ENCODE peak calls at places on chromosome 4, in seven cellular contexts. One of them, this sample, is unnamed.

GRCh38 chr4:160370046-160370445 is 1267.2 kb downstream of the RAPGEF2 start:
- DNase-seq in HepG2: no peak
- DNase-seq in SK-N-SH: no peak
- DNase-seq in GM12892: no peak
- DNase-seq in K562: no peak
- DNase-seq in GM12878: no peak
- DNase-seq in H1: no peak
- DNase-seq in this sample: no peak

GRCh38 chr4:143399113-143399949 is 62.7 kb downstream of the GAB1 start:
- DNase-seq in HepG2: peak
- DNase-seq in SK-N-SH: peak
- DNase-seq in GM12892: no peak
- DNase-seq in K562: peak
- DNase-seq in GM12878: no peak
- DNase-seq in H1: no peak
- DNase-seq in this sample: no peak

GRCh38 chr4:98092833-98093439 is 50.3 kb downstream of the STPG2 start:
- DNase-seq in HepG2: peak
- DNase-seq in SK-N-SH: no peak
- DNase-seq in GM12892: no peak
- DNase-seq in K562: no peak
- DNase-seq in GM12878: no peak
- DNase-seq in H1: no peak
- DNase-seq in this sample: no peak

GRCh38 chr4:158858410-158859189 is 89.8 kb downstream of the FNIP2 start:
- DNase-seq in HepG2: peak
- DNase-seq in SK-N-SH: no peak
- DNase-seq in GM12892: no peak
- DNase-seq in K562: no peak
- DNase-seq in GM12878: no peak
- DNase-seq in H1: no peak
- DNase-seq in this sample: no peak

GRCh38 chr4:73208376-73208775 is 50.2 kb downstream of the ANKRD17 start:
- DNase-seq in HepG2: no peak
- DNase-seq in SK-N-SH: no peak
- DNase-seq in GM12892: no peak
- DNase-seq in K562: no peak
- DNase-seq in GM12878: no peak
- DNase-seq in H1: no peak
- DNase-seq in this sample: no peak

GRCh38 chr4:19472669-19473068 is 779.0 kb upstream of the SLIT2 start:
- DNase-seq in HepG2: no peak
- DNase-seq in SK-N-SH: no peak
- DNase-seq in GM12892: no peak
- DNase-seq in K562: no peak
- DNase-seq in GM12878: no peak
- DNase-seq in H1: no peak
- DNase-seq in this sample: no peak

GRCh38 chr4:145324161-145324560 is 143.8 kb upstream of the OTUD4 start:
- DNase-seq in HepG2: no peak
- DNase-seq in SK-N-SH: no peak
- DNase-seq in GM12892: no peak
- DNase-seq in K562: no peak
- DNase-seq in GM12878: no peak
- DNase-seq in H1: no peak
- DNase-seq in this sample: no peak

GRCh38 chr4:100162027-100162685 is 28.1 kb downstream of the DDIT4L start:
- DNase-seq in HepG2: no peak
- DNase-seq in SK-N-SH: no peak
- DNase-seq in GM12892: no peak
- DNase-seq in K562: no peak
- DNase-seq in GM12878: peak
- DNase-seq in H1: no peak
- DNase-seq in this sample: no peak

GRCh38 chr4:177921715-177922114 is 479.5 kb upstream of the AGA start:
- DNase-seq in HepG2: no peak
- DNase-seq in SK-N-SH: no peak
- DNase-seq in GM12892: no peak
- DNase-seq in K562: no peak
- DNase-seq in GM12878: no peak
- DNase-seq in H1: no peak
- DNase-seq in this sample: no peak

GRCh38 chr4:143097751-143098150 is 87.0 kb upstream of the USP38 start:
- DNase-seq in HepG2: no peak
- DNase-seq in SK-N-SH: no peak
- DNase-seq in GM12892: no peak
- DNase-seq in K562: no peak
- DNase-seq in GM12878: no peak
- DNase-seq in H1: no peak
- DNase-seq in this sample: no peak

GRCh38 chr4:128835498-128836222 is 26.2 kb downstream of the JADE1 start:
- DNase-seq in HepG2: no peak
- DNase-seq in SK-N-SH: no peak
- DNase-seq in GM12892: no peak
- DNase-seq in K562: no peak
- DNase-seq in GM12878: no peak
- DNase-seq in H1: no peak
- DNase-seq in this sample: no peak

GRCh38 chr4:9704551-9705332 is 76.7 kb upstream of the DRD5 start:
- DNase-seq in HepG2: no peak
- DNase-seq in SK-N-SH: no peak
- DNase-seq in GM12892: no peak
- DNase-seq in K562: no peak
- DNase-seq in GM12878: no peak
- DNase-seq in H1: no peak
- DNase-seq in this sample: no peak
- TF ChIP-seq POLR2AphosphoS5 in HepG2: no peak
- TF ChIP-seq POLR2AphosphoS5 in SK-N-SH: no peak
- TF ChIP-seq POLR2AphosphoS5 in GM12892: no peak
- TF ChIP-seq POLR2AphosphoS5 in K562: no peak
- TF ChIP-seq POLR2AphosphoS5 in GM12878: no peak
- TF ChIP-seq POLR2AphosphoS5 in H1: no peak
- TF ChIP-seq POLR2AphosphoS5 in this sample: no peak

GRCh38 chr4:88758264-88758663 is 60.6 kb upstream of the NAP1L5 start:
- DNase-seq in HepG2: no peak
- DNase-seq in SK-N-SH: no peak
- DNase-seq in GM12892: no peak
- DNase-seq in K562: no peak
- DNase-seq in GM12878: no peak
- DNase-seq in H1: no peak
- DNase-seq in this sample: no peak

GRCh38 chr4:88756149-88756548 is 58.5 kb upstream of the NAP1L5 start:
- DNase-seq in HepG2: no peak
- DNase-seq in SK-N-SH: no peak
- DNase-seq in GM12892: no peak
- DNase-seq in K562: no peak
- DNase-seq in GM12878: no peak
- DNase-seq in H1: no peak
- DNase-seq in this sample: no peak

GRCh38 chr4:88755454-88755853 is 57.8 kb upstream of the NAP1L5 start:
- DNase-seq in HepG2: no peak
- DNase-seq in SK-N-SH: no peak
- DNase-seq in GM12892: no peak
- DNase-seq in K562: no peak
- DNase-seq in GM12878: no peak
- DNase-seq in H1: no peak
- DNase-seq in this sample: no peak

GRCh38 chr4:88757776-88758175 is 60.1 kb upstream of the NAP1L5 start:
- DNase-seq in HepG2: no peak
- DNase-seq in SK-N-SH: no peak
- DNase-seq in GM12892: no peak
- DNase-seq in K562: no peak
- DNase-seq in GM12878: no peak
- DNase-seq in H1: no peak
- DNase-seq in this sample: no peak

DNA sequence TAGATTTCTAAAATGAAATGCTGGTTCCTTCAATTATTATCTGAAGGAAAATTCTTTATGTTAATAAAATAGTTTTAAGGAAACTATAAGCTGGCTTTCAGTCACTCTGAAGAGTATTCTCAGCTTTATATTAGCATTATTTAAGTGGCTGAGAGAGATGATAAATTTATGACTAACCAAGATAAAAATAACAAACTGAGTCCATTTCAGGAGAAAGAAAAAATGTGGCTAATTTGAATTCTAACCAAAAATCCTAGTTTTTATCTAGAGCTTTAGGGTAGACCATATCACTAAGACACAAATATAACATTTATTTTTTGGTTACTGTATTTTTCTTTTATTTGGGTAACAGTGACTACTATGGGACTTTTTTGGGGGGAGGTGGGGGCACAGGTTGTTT is 59.4 kb upstream of the NAP1L5 start:
- DNase-seq in HepG2: no peak
- DNase-seq in SK-N-SH: no peak
- DNase-seq in GM12892: no peak
- DNase-seq in K562: no peak
- DNase-seq in GM12878: no peak
- DNase-seq in H1: no peak
- DNase-seq in this sample: no peak
- TF ChIP-seq TAF1 in HepG2: no peak
- TF ChIP-seq TAF1 in SK-N-SH: no peak
- TF ChIP-seq TAF1 in GM12892: no peak
- TF ChIP-seq TAF1 in K562: no peak
- TF ChIP-seq TAF1 in GM12878: no peak
- TF ChIP-seq TAF1 in H1: no peak
- TF ChIP-seq TAF1 in this sample: no peak

GRCh38 chr4:10554694-10555093 is 97.5 kb upstream of the ZNF518B start:
- DNase-seq in HepG2: peak
- DNase-seq in SK-N-SH: peak
- DNase-seq in GM12892: no peak
- DNase-seq in K562: peak
- DNase-seq in GM12878: peak
- DNase-seq in H1: peak
- DNase-seq in this sample: no peak
- TF ChIP-seq POLR2AphosphoS5 in HepG2: no peak
- TF ChIP-seq POLR2AphosphoS5 in SK-N-SH: no peak
- TF ChIP-seq POLR2AphosphoS5 in GM12892: no peak
- TF ChIP-seq POLR2AphosphoS5 in K562: no peak
- TF ChIP-seq POLR2AphosphoS5 in GM12878: no peak
- TF ChIP-seq POLR2AphosphoS5 in H1: no peak
- TF ChIP-seq POLR2AphosphoS5 in this sample: no peak

GRCh38 chr4:25861951-25862410 is 807 bp downstream of the SEL1L3 start:
- DNase-seq in HepG2: no peak
- DNase-seq in SK-N-SH: no peak
- DNase-seq in GM12892: no peak
- DNase-seq in K562: no peak
- DNase-seq in GM12878: no peak
- DNase-seq in H1: peak
- DNase-seq in this sample: no peak
- TF ChIP-seq TAF1 in HepG2: no peak
- TF ChIP-seq TAF1 in SK-N-SH: no peak
- TF ChIP-seq TAF1 in GM12892: no peak
- TF ChIP-seq TAF1 in K562: no peak
- TF ChIP-seq TAF1 in GM12878: no peak
- TF ChIP-seq TAF1 in H1: peak
- TF ChIP-seq TAF1 in this sample: no peak

DNA sequence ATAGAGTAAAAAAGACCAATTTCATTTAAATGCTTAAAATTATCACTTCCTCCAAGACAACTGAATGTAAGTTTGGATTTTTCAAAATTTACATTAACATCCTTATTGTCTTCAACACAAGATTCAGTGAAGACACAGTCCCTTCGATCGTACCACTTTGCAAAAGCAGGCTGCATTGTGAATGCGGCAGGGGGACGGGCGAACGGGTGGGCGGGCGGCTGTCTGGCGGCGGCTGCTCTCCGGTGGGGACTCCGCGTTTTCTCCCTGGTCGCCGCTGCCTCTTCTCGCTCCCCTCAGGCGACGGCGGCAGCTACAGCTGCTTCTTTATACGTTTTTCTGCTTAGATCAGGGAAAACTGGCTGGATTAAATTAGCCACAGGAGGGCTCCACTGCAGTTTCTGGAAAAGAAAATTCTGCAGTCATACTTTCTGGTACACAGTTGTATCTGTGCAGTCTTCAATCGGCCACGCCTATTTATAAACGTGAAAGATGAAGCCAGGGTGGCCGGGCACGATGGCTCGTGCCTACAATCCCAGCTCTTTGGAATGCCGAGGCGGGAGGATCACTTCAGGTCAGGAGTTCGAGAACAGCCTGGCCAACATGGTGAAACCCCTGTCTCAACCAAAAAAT is 33.9 kb upstream of the HPF1 start:
- DNase-seq in HepG2: peak
- DNase-seq in SK-N-SH: peak
- DNase-seq in GM12892: no peak
- DNase-seq in K562: peak
- DNase-seq in GM12878: no peak
- DNase-seq in H1: peak
- DNase-seq in this sample: no peak
- TF ChIP-seq POLR2AphosphoS5 in HepG2: no peak
- TF ChIP-seq POLR2AphosphoS5 in SK-N-SH: no peak
- TF ChIP-seq POLR2AphosphoS5 in GM12892: no peak
- TF ChIP-seq POLR2AphosphoS5 in K562: no peak
- TF ChIP-seq POLR2AphosphoS5 in GM12878: no peak
- TF ChIP-seq POLR2AphosphoS5 in H1: no peak
- TF ChIP-seq POLR2AphosphoS5 in this sample: no peak

GRCh38 chr4:109067509-109068205 is 234.8 kb downstream of the COL25A1 start:
- DNase-seq in HepG2: no peak
- DNase-seq in SK-N-SH: no peak
- DNase-seq in GM12892: no peak
- DNase-seq in K562: no peak
- DNase-seq in GM12878: no peak
- DNase-seq in H1: no peak
- DNase-seq in this sample: no peak

DNA sequence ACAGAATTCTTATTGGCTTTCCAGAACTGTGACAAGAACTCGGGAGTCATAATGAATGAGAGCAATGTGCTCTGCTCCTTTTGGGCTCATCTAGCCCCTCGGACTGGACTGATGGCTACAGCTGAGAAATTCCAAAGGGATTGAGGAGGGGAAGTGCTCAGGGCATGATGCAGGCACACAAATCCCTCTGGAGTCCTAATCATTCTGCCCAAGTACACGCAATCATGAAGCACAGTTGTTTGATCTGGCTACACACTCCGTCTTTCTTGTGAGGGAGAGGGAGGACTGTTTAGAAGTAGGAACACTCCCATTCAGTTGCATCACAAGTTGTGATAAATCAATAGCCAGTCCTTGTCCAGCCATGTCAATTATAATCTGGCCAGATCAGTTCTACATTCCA is 237.5 kb downstream of the COL25A1 start:
- DNase-seq in HepG2: no peak
- DNase-seq in SK-N-SH: no peak
- DNase-seq in GM12892: no peak
- DNase-seq in K562: no peak
- DNase-seq in GM12878: no peak
- DNase-seq in H1: no peak
- DNase-seq in this sample: no peak
- TF ChIP-seq TAF1 in HepG2: no peak
- TF ChIP-seq TAF1 in SK-N-SH: no peak
- TF ChIP-seq TAF1 in GM12892: no peak
- TF ChIP-seq TAF1 in K562: no peak
- TF ChIP-seq TAF1 in GM12878: no peak
- TF ChIP-seq TAF1 in H1: no peak
- TF ChIP-seq TAF1 in this sample: no peak

GRCh38 chr4:108170729-108171540 is 2.2 kb upstream of the LEF1 start:
- DNase-seq in HepG2: no peak
- DNase-seq in SK-N-SH: no peak
- DNase-seq in GM12892: no peak
- DNase-seq in K562: peak
- DNase-seq in GM12878: no peak
- DNase-seq in H1: no peak
- DNase-seq in this sample: no peak
- TF ChIP-seq POLR2AphosphoS5 in HepG2: no peak
- TF ChIP-seq POLR2AphosphoS5 in SK-N-SH: no peak
- TF ChIP-seq POLR2AphosphoS5 in GM12892: no peak
- TF ChIP-seq POLR2AphosphoS5 in K562: no peak
- TF ChIP-seq POLR2AphosphoS5 in GM12878: no peak
- TF ChIP-seq POLR2AphosphoS5 in H1: no peak
- TF ChIP-seq POLR2AphosphoS5 in this sample: no peak

GRCh38 chr4:636628-636950 is 11.2 kb downstream of the PDE6B start:
- DNase-seq in HepG2: no peak
- DNase-seq in SK-N-SH: no peak
- DNase-seq in GM12892: no peak
- DNase-seq in K562: no peak
- DNase-seq in GM12878: no peak
- DNase-seq in H1: no peak
- DNase-seq in this sample: no peak
- TF ChIP-seq TAF1 in HepG2: no peak
- TF ChIP-seq TAF1 in SK-N-SH: no peak
- TF ChIP-seq TAF1 in GM12892: no peak
- TF ChIP-seq TAF1 in K562: no peak
- TF ChIP-seq TAF1 in GM12878: no peak
- TF ChIP-seq TAF1 in H1: no peak
- TF ChIP-seq TAF1 in this sample: no peak